ENCODE peak calls at places on chromosomes 13 and 19, in seven cellular contexts. One of them, this sample, is unnamed.

GRCh38 chr13:45812599-45813372 is 38.8 kb downstream of the SIAH3 start:
- DNase-seq in heart left ventricle: no peak
- DNase-seq in stimulated activated CD8-positive, alpha-beta memory T cell treated with anti-CD3 and anti-CD28 coated beads, Interleukin-2, amount 100 ng/mL, for 1 hour: no peak
- DNase-seq in NCI-H748 treated with DMSO at 0.1 percent for 48 hours: no peak
- DNase-seq in fibroblast of the aortic adventitia: no peak
- DNase-seq in AG04450: no peak
- DNase-seq in cardiac muscle cell: no peak
- DNase-seq in this sample: no peak

GRCh38 chr13:31037874-31038475 is 105.5 kb downstream of the TEX26 start:
- DNase-seq in heart left ventricle: no peak
- DNase-seq in stimulated activated CD8-positive, alpha-beta memory T cell treated with anti-CD3 and anti-CD28 coated beads, Interleukin-2, amount 100 ng/mL, for 1 hour: no peak
- DNase-seq in NCI-H748 treated with DMSO at 0.1 percent for 48 hours: no peak
- DNase-seq in fibroblast of the aortic adventitia: no peak
- DNase-seq in AG04450: no peak
- DNase-seq in cardiac muscle cell: no peak
- DNase-seq in this sample: no peak

GRCh38 chr19:38706792-38707511 is 37.3 kb downstream of the CAPN12 start:
- DNase-seq in heart left ventricle: no peak
- DNase-seq in stimulated activated CD8-positive, alpha-beta memory T cell treated with anti-CD3 and anti-CD28 coated beads, Interleukin-2, amount 100 ng/mL, for 1 hour: no peak
- DNase-seq in NCI-H748 treated with DMSO at 0.1 percent for 48 hours: no peak
- DNase-seq in fibroblast of the aortic adventitia: no peak
- DNase-seq in AG04450: no peak
- DNase-seq in cardiac muscle cell: no peak
- DNase-seq in this sample: no peak

GRCh38 chr19:19474950-19475781 is 40.2 kb downstream of the TSSK6 start:
- DNase-seq in heart left ventricle: no peak
- DNase-seq in stimulated activated CD8-positive, alpha-beta memory T cell treated with anti-CD3 and anti-CD28 coated beads, Interleukin-2, amount 100 ng/mL, for 1 hour: no peak
- DNase-seq in NCI-H748 treated with DMSO at 0.1 percent for 48 hours: no peak
- DNase-seq in fibroblast of the aortic adventitia: no peak
- DNase-seq in AG04450: no peak
- DNase-seq in cardiac muscle cell: no peak
- DNase-seq in this sample: no peak

GRCh38 chr19:51407631-51408131 is 9.8 kb downstream of the SIGLEC10 start:
- DNase-seq in heart left ventricle: no peak
- DNase-seq in stimulated activated CD8-positive, alpha-beta memory T cell treated with anti-CD3 and anti-CD28 coated beads, Interleukin-2, amount 100 ng/mL, for 1 hour: no peak
- DNase-seq in NCI-H748 treated with DMSO at 0.1 percent for 48 hours: no peak
- DNase-seq in fibroblast of the aortic adventitia: peak; percentile 22
- DNase-seq in AG04450: no peak
- DNase-seq in cardiac muscle cell: peak; percentile 45
- DNase-seq in this sample: no peak

GRCh38 chr19:16849168-16849567 is 20.0 kb downstream of the SIN3B start:
- DNase-seq in heart left ventricle: no peak
- DNase-seq in stimulated activated CD8-positive, alpha-beta memory T cell treated with anti-CD3 and anti-CD28 coated beads, Interleukin-2, amount 100 ng/mL, for 1 hour: no peak
- DNase-seq in NCI-H748 treated with DMSO at 0.1 percent for 48 hours: no peak
- DNase-seq in fibroblast of the aortic adventitia: peak; percentile 21
- DNase-seq in AG04450: no peak
- DNase-seq in cardiac muscle cell: no peak
- DNase-seq in this sample: no peak

GRCh38 chr19:28556371-28556770 is 656.6 kb downstream of the UQCRFS1 start:
- DNase-seq in heart left ventricle: no peak
- DNase-seq in stimulated activated CD8-positive, alpha-beta memory T cell treated with anti-CD3 and anti-CD28 coated beads, Interleukin-2, amount 100 ng/mL, for 1 hour: no peak
- DNase-seq in NCI-H748 treated with DMSO at 0.1 percent for 48 hours: no peak
- DNase-seq in fibroblast of the aortic adventitia: no peak
- DNase-seq in AG04450: no peak
- DNase-seq in cardiac muscle cell: peak; percentile 16
- DNase-seq in this sample: peak; percentile 17

GRCh38 chr19:50427997-50428425 is 4.7 kb upstream of the MYBPC2 start:
- DNase-seq in heart left ventricle: peak; percentile 91
- DNase-seq in stimulated activated CD8-positive, alpha-beta memory T cell treated with anti-CD3 and anti-CD28 coated beads, Interleukin-2, amount 100 ng/mL, for 1 hour: no peak
- DNase-seq in NCI-H748 treated with DMSO at 0.1 percent for 48 hours: no peak
- DNase-seq in fibroblast of the aortic adventitia: peak; percentile 73
- DNase-seq in AG04450: peak; percentile 11
- DNase-seq in cardiac muscle cell: peak; percentile 34
- DNase-seq in this sample: no peak

GRCh38 chr13:50742353-50742752 is 101.1 kb downstream of the DLEU7 start:
- DNase-seq in heart left ventricle: no peak
- DNase-seq in stimulated activated CD8-positive, alpha-beta memory T cell treated with anti-CD3 and anti-CD28 coated beads, Interleukin-2, amount 100 ng/mL, for 1 hour: no peak
- DNase-seq in NCI-H748 treated with DMSO at 0.1 percent for 48 hours: no peak
- DNase-seq in fibroblast of the aortic adventitia: no peak
- DNase-seq in AG04450: no peak
- DNase-seq in cardiac muscle cell: no peak
- DNase-seq in this sample: no peak

GRCh38 chr19:47646924-47647323 is 38.0 kb downstream of the BICRA start:
- DNase-seq in heart left ventricle: no peak
- DNase-seq in stimulated activated CD8-positive, alpha-beta memory T cell treated with anti-CD3 and anti-CD28 coated beads, Interleukin-2, amount 100 ng/mL, for 1 hour: no peak
- DNase-seq in NCI-H748 treated with DMSO at 0.1 percent for 48 hours: no peak
- DNase-seq in fibroblast of the aortic adventitia: no peak
- DNase-seq in AG04450: no peak
- DNase-seq in cardiac muscle cell: no peak
- DNase-seq in this sample: no peak

GRCh38 chr19:2350656-2351055 is 9.4 kb upstream of the TMPRSS9 start:
- DNase-seq in heart left ventricle: no peak
- DNase-seq in stimulated activated CD8-positive, alpha-beta memory T cell treated with anti-CD3 and anti-CD28 coated beads, Interleukin-2, amount 100 ng/mL, for 1 hour: no peak
- DNase-seq in NCI-H748 treated with DMSO at 0.1 percent for 48 hours: no peak
- DNase-seq in fibroblast of the aortic adventitia: no peak
- DNase-seq in AG04450: no peak
- DNase-seq in cardiac muscle cell: no peak
- DNase-seq in this sample: no peak

GRCh38 chr13:29901714-29902631 is 51.6 kb upstream of the UBL3 start:
- DNase-seq in heart left ventricle: no peak
- DNase-seq in stimulated activated CD8-positive, alpha-beta memory T cell treated with anti-CD3 and anti-CD28 coated beads, Interleukin-2, amount 100 ng/mL, for 1 hour: no peak
- DNase-seq in NCI-H748 treated with DMSO at 0.1 percent for 48 hours: no peak
- DNase-seq in fibroblast of the aortic adventitia: peak; percentile 96
- DNase-seq in AG04450: peak; percentile 92
- DNase-seq in cardiac muscle cell: no peak
- DNase-seq in this sample: no peak

GRCh38 chr13:33855371-33855895 is 37.5 kb downstream of the RFC3 start:
- DNase-seq in heart left ventricle: no peak
- DNase-seq in stimulated activated CD8-positive, alpha-beta memory T cell treated with anti-CD3 and anti-CD28 coated beads, Interleukin-2, amount 100 ng/mL, for 1 hour: no peak
- DNase-seq in NCI-H748 treated with DMSO at 0.1 percent for 48 hours: no peak
- DNase-seq in fibroblast of the aortic adventitia: no peak
- DNase-seq in AG04450: no peak
- DNase-seq in cardiac muscle cell: no peak
- DNase-seq in this sample: no peak